ENCODE peak calls at places on chromosomes 16 and 17, in seven cellular contexts. U is neural progenitor cell; T is fibroblast of lung; A is cardiac fibroblast; J is dorsolateral prefrontal cortex; Z is activated CD8-positive, alpha-beta T cell treated with anti-CD3 and anti-CD28 coated beads for 36 hours; B is left lung. C is an unnamed sample.

GRCh38 chr16:75114946-75115825 is 1.4 kb downstream of the LDHD start:
- DNase-seq in U (no peak), T (no peak), A (no peak), J (no peak), Z (no peak), B (no peak), C (no peak)

GRCh38 chr17:42422412-42422957 is 571 bp downstream of the CAVIN1 start:
- DNase-seq in U (peak), T (no peak), A (peak), J (no peak), Z (peak), B (peak), C (peak)

GRCh38 chr17:62713096-62713870 is 85.8 kb downstream of the MRC2 start:
- DNase-seq in U (peak), T (no peak), A (no peak), J (no peak), Z (no peak), B (no peak), C (no peak)

GRCh38 chr17:2892305-2892971 is 96.2 kb downstream of the RAP1GAP2 start:
- DNase-seq in U (no peak), T (peak), A (peak), J (peak), Z (no peak), B (no peak), C (no peak)

GRCh38 chr16:48284772-48285409 is 37.6 kb upstream of the ABCC11 start:
- DNase-seq in U (no peak), T (no peak), A (no peak), J (no peak), Z (no peak), B (no peak), C (peak)

GRCh38 chr17:15954222-15954621 is 9.3 kb downstream of the ADORA2B start:
- DNase-seq in U (no peak), T (peak), A (peak), J (no peak), Z (no peak), B (no peak), C (no peak)

GRCh38 chr17:56087199-56087598 is 66.1 kb upstream of the ANKFN1 start:
- DNase-seq in U (no peak), T (no peak), A (no peak), J (no peak), Z (no peak), B (no peak), C (no peak)

GRCh38 chr17:17994271-17994670 is 21.6 kb downstream of the DRC3 start:
- DNase-seq in U (peak), T (peak), A (peak), J (no peak), Z (peak), B (no peak), C (no peak)

GRCh38 chr16:22055881-22056280 is 36.5 kb upstream of the VWA3A start:
- DNase-seq in U (peak), T (no peak), A (no peak), J (no peak), Z (no peak), B (no peak), C (no peak)

GRCh38 chr17:73278465-73279453 is 17.1 kb upstream of the CPSF4L start:
- DNase-seq in U (no peak), T (peak), A (peak), J (no peak), Z (no peak), B (no peak), C (no peak)

GRCh38 chr16:12584488-12585233 is 219.0 kb downstream of the CPPED1 start:
- DNase-seq in U (no peak), T (no peak), A (peak), J (no peak), Z (no peak), B (no peak), C (no peak)

GRCh38 chr17:27646232-27646631 is 15.2 kb downstream of the LGALS9 start:
- DNase-seq in U (no peak), T (no peak), A (no peak), J (no peak), Z (no peak), B (no peak), C (no peak)

GRCh38 chr16:82824408-82824807 is 197.6 kb downstream of the CDH13 start:
- DNase-seq in U (no peak), T (no peak), A (no peak), J (no peak), Z (no peak), B (no peak), C (no peak)

GRCh38 chr16:56193951-56194726 is 2.9 kb downstream of the GNAO1 start:
- DNase-seq in U (peak), T (peak), A (peak), J (peak), Z (peak), B (peak), C (peak)

GRCh38 chr16:1152123-1152638 is 725 bp upstream of the CACNA1H start:
- DNase-seq in U (peak), T (no peak), A (no peak), J (peak), Z (peak), B (no peak), C (no peak)

GRCh38 chr16:46689492-46690280 is at the start of gene ORC6:
- DNase-seq in U (peak), T (peak), A (peak), J (peak), Z (peak), B (peak), C (peak)

GRCh38 chr16:28157768-28158535 is 53.8 kb downstream of the XPO6 start:
- DNase-seq in U (no peak), T (peak), A (peak), J (no peak), Z (no peak), B (no peak), C (no peak)

GRCh38 chr17:77131919-77132318 is 8.8 kb upstream of the SEC14L1 start:
- DNase-seq in U (no peak), T (peak), A (peak), J (no peak), Z (no peak), B (no peak), C (no peak)

GRCh38 chr17:82956146-82956725 is 116.4 kb upstream of the ZNF750 start:
- DNase-seq in U (no peak), T (no peak), A (no peak), J (no peak), Z (no peak), B (peak), C (no peak)

GRCh38 chr17:76623271-76624146 is 20.0 kb downstream of the ST6GALNAC1 start:
- DNase-seq in U (peak), T (peak), A (peak), J (peak), Z (peak), B (peak), C (peak)

GRCh38 chr16:77794586-77794985 is 6.2 kb downstream of the VAT1L start:
- DNase-seq in U (no peak), T (peak), A (no peak), J (no peak), Z (no peak), B (no peak), C (no peak)

GRCh38 chr17:80446645-80447405 is 29.6 kb downstream of the NPTX1 start:
- DNase-seq in U (no peak), T (no peak), A (no peak), J (no peak), Z (no peak), B (no peak), C (no peak)

GRCh38 chr16:11094838-11095565 is 150.6 kb downstream of the CLEC16A start:
- DNase-seq in U (no peak), T (no peak), A (no peak), J (no peak), Z (peak), B (no peak), C (no peak)

GRCh38 chr16:11783319-11784047 is 13.6 kb downstream of the ZC3H7A start:
- DNase-seq in U (no peak), T (peak), A (peak), J (no peak), Z (peak), B (no peak), C (peak)

GRCh38 chr16:66658143-66658859 is 38.2 kb downstream of the CMTM4 start:
- DNase-seq in U (no peak), T (no peak), A (no peak), J (no peak), Z (no peak), B (no peak), C (no peak)
- TF ChIP-seq CTCF in U (no peak), T (no peak), A (no peak), J (no peak), Z (no peak), B (no peak), C (no peak)

DNA sequence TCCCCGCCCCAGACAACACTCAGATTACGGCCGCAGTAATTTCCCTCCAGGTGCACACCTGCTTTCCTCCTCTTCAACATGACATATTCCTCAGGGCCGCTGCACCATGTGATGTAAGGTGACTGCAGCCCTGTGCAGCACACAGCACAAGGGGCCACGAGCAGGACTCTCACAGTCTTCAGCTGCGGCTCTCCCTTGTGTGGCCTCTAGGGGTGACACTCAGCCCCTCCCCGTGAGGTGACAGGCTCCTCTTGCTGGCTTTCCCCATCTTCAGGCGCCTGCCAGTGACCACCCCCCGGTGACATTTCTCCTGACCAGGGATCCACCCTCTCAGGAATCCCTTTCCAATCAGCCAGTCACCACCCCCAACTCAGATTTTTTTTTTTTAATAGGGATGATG is 31.3 kb upstream of the ABCC3 start:
- DNase-seq in U (peak), T (no peak), A (no peak), J (no peak), Z (peak), B (no peak), C (peak)
- TF ChIP-seq CTCF in U (peak), T (peak), A (no peak), J (no peak), Z (no peak), B (no peak), C (no peak)

GRCh38 chr16:54934536-54935410 is 4.1 kb downstream of the IRX5 start:
- DNase-seq in U (peak), T (no peak), A (no peak), J (no peak), Z (peak), B (peak), C (peak)
- TF ChIP-seq CTCF in U (peak), T (no peak), A (no peak), J (peak), Z (no peak), B (no peak), C (no peak)

DNA sequence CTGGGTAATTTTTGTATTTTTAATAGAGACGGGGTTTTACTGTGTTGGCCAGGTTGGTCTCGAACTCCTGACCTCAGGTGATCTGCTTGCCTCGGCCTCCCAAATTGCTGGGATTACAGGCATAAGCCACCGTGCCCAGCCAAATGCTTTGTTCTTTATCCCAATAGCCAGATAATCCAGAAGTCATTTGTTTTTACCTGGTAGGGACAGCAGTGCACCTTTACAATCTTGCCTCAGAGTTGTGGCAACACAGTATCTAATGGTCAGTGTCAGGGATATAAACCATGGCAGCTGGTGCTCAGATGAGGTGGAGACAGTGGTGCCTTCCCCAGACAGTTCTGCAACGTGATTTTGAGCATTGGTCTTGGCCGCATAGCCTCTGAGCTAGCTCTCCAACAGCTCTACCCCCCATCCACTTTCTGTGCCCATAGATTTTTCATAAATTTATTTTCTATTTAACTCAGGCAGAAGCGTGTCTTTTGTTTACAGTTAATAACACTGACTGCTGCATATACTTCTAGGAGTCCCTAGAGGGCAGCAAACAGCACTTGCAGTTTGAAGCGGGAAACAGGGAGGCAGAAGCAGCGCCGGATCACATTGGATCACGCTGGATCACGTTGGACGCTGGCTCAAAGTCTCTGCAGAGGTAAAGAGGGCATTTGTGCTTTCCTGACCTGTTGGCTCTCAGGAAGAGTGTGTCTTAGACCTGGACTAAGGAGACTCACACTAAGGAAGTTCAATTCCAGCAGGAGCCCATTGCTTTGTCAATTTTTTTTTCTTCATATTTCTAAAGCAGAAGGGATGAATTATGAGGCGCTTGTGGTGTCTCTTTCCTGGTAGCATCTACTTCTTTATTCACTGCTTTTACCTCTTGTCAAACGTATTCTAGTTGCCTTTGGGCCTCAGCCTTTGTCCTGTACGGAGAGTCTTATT is 5.1 kb upstream of the GGT6 start:
- DNase-seq in U (peak), T (peak), A (peak), J (peak), Z (peak), B (peak), C (peak)
- TF ChIP-seq CTCF in U (peak), T (peak), A (peak), J (peak), Z (peak), B (peak), C (peak)

DNA sequence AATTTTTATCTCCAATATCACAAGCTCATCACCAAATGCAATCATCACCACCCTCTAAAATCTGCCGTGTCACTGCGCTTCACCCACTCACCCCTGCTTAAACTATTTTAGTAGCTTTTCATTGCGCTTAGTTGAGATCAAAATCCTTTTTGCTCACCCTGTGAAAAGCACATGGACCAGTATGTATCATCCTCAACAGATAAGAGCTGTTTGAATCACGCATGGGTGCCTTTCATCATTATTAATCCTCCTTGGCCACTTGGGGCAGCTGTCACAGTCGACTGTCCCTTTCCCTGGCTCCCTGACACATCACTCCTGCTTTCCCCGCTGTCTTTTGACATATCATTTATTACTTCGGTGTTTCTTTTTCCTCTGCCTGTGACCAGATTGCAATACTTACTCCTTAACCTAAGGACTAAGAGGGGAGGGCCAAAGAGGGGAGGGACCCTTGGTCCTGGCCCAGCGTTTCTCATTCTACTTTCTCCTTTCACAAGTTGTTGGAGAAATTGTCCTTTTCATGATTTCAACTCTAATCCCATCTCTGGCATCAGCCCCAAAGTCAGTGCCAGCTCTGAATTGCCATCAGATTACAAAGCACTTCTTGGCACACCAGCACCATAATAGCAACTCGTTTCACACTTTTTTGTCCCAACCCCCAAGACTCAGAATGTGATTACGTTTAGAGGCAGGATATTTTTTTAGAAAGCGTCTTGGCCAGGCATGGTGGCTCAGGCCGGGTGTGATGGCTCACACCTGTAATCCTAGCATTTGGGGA is 8.6 kb upstream of the KDM6B start:
- DNase-seq in U (peak), T (no peak), A (peak), J (no peak), Z (no peak), B (no peak), C (no peak)
- TF ChIP-seq CTCF in U (peak), T (no peak), A (peak), J (peak), Z (peak), B (no peak), C (peak)

DNA sequence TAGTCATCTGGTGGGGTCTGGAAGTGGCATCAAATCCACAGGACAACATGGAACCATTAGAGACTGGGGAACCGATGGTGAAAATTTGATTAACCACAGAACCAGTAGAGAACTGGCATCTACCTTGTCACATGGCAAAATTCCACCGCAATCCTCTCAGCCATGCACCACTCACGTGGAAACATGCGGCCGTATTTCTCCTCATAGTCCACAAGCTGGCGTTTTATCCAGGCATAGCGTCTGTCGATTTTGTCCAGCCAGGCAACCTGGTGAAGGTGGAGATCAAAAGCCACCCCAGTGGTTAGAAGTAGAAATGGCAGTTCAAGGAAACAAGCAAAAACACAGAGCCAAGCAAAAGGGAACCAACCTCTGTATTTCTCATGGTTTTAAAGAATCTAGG is 87.6 kb downstream of the VPS53 start:
- DNase-seq in U (no peak), T (no peak), A (no peak), J (no peak), Z (no peak), B (no peak), C (no peak)
- TF ChIP-seq CTCF in U (no peak), T (no peak), A (no peak), J (no peak), Z (no peak), B (no peak), C (no peak)

GRCh38 chr16:58451945-58452401 is 48.0 kb upstream of the NDRG4 start:
- DNase-seq in U (no peak), T (peak), A (peak), J (no peak), Z (no peak), B (no peak), C (no peak)
- TF ChIP-seq CTCF in U (no peak), T (no peak), A (no peak), J (no peak), Z (no peak), B (no peak), C (no peak)